ENCODE peak calls at places on chromosome 21, in four cellular contexts. One of them, this sample, is unnamed.

GRCh38 chr21:23152130-23152529 is 2153.9 kb downstream of the NCAM2 start:
- DNase-seq in A549: no peak
- DNase-seq in HepG2: no peak
- DNase-seq in WTC11: no peak
- DNase-seq in this sample: no peak

GRCh38 chr21:33657124-33657842 is 15.0 kb downstream of the ITSN1 start:
- DNase-seq in A549: no peak
- DNase-seq in HepG2: no peak
- DNase-seq in WTC11: no peak
- DNase-seq in this sample: no peak

GRCh38 chr21:21715286-21715969 is 717.2 kb downstream of the NCAM2 start:
- DNase-seq in A549: no peak
- DNase-seq in HepG2: no peak
- DNase-seq in WTC11: no peak
- DNase-seq in this sample: no peak

GRCh38 chr21:44819283-44820243 is 1.7 kb upstream of the SUMO3 start:
- DNase-seq in A549: no peak
- DNase-seq in HepG2: no peak
- DNase-seq in WTC11: no peak
- DNase-seq in this sample: no peak

GRCh38 chr21:8989883-8990325 is 1531.5 kb upstream of the TPTE start:
- DNase-seq in A549: no peak
- DNase-seq in HepG2: peak; percentile 96
- DNase-seq in WTC11: no peak
- DNase-seq in this sample: peak; percentile 37

GRCh38 chr21:45670731-45671130 is 27.2 kb downstream of the PCBP3 start:
- DNase-seq in A549: no peak
- DNase-seq in HepG2: no peak
- DNase-seq in WTC11: no peak
- DNase-seq in this sample: no peak

GRCh38 chr21:44199448-44199847 is 41.3 kb downstream of the ICOSLG start:
- DNase-seq in A549: no peak
- DNase-seq in HepG2: no peak
- DNase-seq in WTC11: peak; percentile 16
- DNase-seq in this sample: peak; percentile 5

GRCh38 chr21:41180752-41181151 is 12.8 kb downstream of the BACE2 start:
- DNase-seq in A549: no peak
- DNase-seq in HepG2: no peak
- DNase-seq in WTC11: no peak
- DNase-seq in this sample: no peak

GRCh38 chr21:41321908-41322495 is 5.4 kb downstream of the FAM3B start:
- DNase-seq in A549: no peak
- DNase-seq in HepG2: no peak
- DNase-seq in WTC11: no peak
- DNase-seq in this sample: no peak

GRCh38 chr21:21712761-21713558 is 714.8 kb downstream of the NCAM2 start:
- DNase-seq in A549: no peak
- DNase-seq in HepG2: no peak
- DNase-seq in WTC11: no peak
- DNase-seq in this sample: no peak

GRCh38 chr21:20875741-20876140 is 122.5 kb upstream of the NCAM2 start:
- DNase-seq in A549: no peak
- DNase-seq in HepG2: no peak
- DNase-seq in WTC11: no peak
- DNase-seq in this sample: no peak

GRCh38 chr21:20902511-20902910 is 95.7 kb upstream of the NCAM2 start:
- DNase-seq in A549: no peak
- DNase-seq in HepG2: no peak
- DNase-seq in WTC11: no peak
- DNase-seq in this sample: no peak

GRCh38 chr21:41506526-41507520 is 1.1 kb downstream of the TMPRSS2 start:
- DNase-seq in A549: no peak
- DNase-seq in HepG2: no peak
- DNase-seq in WTC11: peak; percentile 37
- DNase-seq in this sample: no peak

GRCh38 chr21:45594721-45595489 is 48.6 kb upstream of the PCBP3 start:
- DNase-seq in A549: no peak
- DNase-seq in HepG2: no peak
- DNase-seq in WTC11: no peak
- DNase-seq in this sample: no peak

GRCh38 chr21:33875026-33875695 is 40.4 kb downstream of the ATP5PO start:
- DNase-seq in A549: no peak
- DNase-seq in HepG2: no peak
- DNase-seq in WTC11: no peak
- DNase-seq in this sample: no peak

GRCh38 chr21:44549525-44550211 is 1.6 kb downstream of the KRTAP10-2 start:
- DNase-seq in A549: no peak
- DNase-seq in HepG2: no peak
- DNase-seq in WTC11: peak; percentile 16
- DNase-seq in this sample: peak; percentile 3

GRCh38 chr21:45533731-45534571 is 8.3 kb downstream of the SLC19A1 start:
- DNase-seq in A549: no peak
- DNase-seq in HepG2: no peak
- DNase-seq in WTC11: peak; percentile 8
- DNase-seq in this sample: no peak

GRCh38 chr21:46297311-46298082 is 11.4 kb downstream of the YBEY start:
- DNase-seq in A549: no peak
- DNase-seq in HepG2: no peak
- DNase-seq in WTC11: peak; percentile 52
- DNase-seq in this sample: no peak

DNA sequence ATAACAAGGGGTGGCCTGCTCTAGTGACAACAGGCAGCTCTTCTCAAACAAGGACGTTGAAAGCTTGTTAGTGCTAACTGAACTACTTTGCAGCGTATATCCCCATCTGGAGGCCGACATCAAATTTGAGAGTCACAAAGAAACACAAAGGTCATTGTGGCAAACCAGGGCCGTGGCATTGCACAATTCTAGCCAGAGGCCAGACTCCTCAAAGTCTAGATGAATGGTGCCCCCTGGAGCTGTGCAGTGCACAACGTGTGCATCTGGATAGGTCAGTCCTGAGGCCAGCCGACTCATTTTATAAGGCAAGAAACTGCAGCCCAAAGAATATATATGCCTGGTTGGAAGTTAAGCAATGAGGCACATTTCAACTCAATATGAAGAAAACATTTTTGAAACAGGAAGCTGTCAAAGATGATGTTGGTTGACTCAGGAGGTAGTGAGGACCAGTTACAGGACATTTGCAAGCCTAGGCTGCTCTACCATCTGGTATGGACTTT is 459.3 kb upstream of the RUNX1 start:
- DNase-seq in A549: no peak
- DNase-seq in HepG2: peak; percentile 72
- DNase-seq in WTC11: peak; percentile 39
- DNase-seq in this sample: peak; percentile 44
- TF ChIP-seq NR3C1 in A549: no peak
- TF ChIP-seq NR3C1 in HepG2: no peak
- TF ChIP-seq NR3C1 in WTC11: no peak
- TF ChIP-seq NR3C1 in this sample: no peak

GRCh38 chr21:42670884-42671283 is 17.5 kb downstream of the PDE9A start:
- DNase-seq in A549: no peak
- DNase-seq in HepG2: no peak
- DNase-seq in WTC11: no peak
- DNase-seq in this sample: no peak

GRCh38 chr21:42672699-42673458 is 19.5 kb downstream of the PDE9A start:
- DNase-seq in A549: no peak
- DNase-seq in HepG2: no peak
- DNase-seq in WTC11: no peak
- DNase-seq in this sample: no peak

GRCh38 chr21:42670058-42670830 is 16.8 kb downstream of the PDE9A start:
- DNase-seq in A549: no peak
- DNase-seq in HepG2: no peak
- DNase-seq in WTC11: no peak
- DNase-seq in this sample: no peak

GRCh38 chr21:42673633-42674328 is 20.4 kb downstream of the PDE9A start:
- DNase-seq in A549: no peak
- DNase-seq in HepG2: no peak
- DNase-seq in WTC11: no peak
- DNase-seq in this sample: no peak

GRCh38 chr21:42671778-42672593 is 18.6 kb downstream of the PDE9A start:
- DNase-seq in A549: no peak
- DNase-seq in HepG2: peak; percentile 73
- DNase-seq in WTC11: no peak
- DNase-seq in this sample: no peak
- TF ChIP-seq NR3C1 in A549: no peak
- TF ChIP-seq NR3C1 in HepG2: no peak
- TF ChIP-seq NR3C1 in WTC11: no peak
- TF ChIP-seq NR3C1 in this sample: no peak

GRCh38 chr21:39690454-39690853 is 54.5 kb upstream of the IGSF5 start:
- DNase-seq in A549: no peak
- DNase-seq in HepG2: no peak
- DNase-seq in WTC11: no peak
- DNase-seq in this sample: no peak
- TF ChIP-seq NR3C1 in A549: no peak
- TF ChIP-seq NR3C1 in HepG2: no peak
- TF ChIP-seq NR3C1 in WTC11: no peak
- TF ChIP-seq NR3C1 in this sample: no peak

DNA sequence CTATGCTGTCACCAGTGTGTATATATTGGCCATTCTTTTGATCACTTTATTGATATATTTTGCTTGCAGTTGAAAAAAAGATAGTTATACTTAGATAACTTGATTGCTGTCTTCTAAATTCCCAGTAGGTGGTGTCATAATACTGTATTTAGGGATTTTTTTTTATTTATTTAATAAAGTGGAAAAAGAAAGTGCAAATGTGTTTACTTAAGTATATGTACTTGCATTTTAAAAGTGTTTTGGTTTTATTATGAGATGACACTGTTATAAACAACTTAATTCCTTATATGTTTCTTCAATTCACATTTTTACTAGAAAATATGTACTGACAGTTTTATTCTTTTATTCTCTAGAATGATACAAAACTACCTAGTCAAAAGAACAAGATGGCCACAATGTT is 164.8 kb downstream of the USP25 start:
- DNase-seq in A549: no peak
- DNase-seq in HepG2: no peak
- DNase-seq in WTC11: no peak
- DNase-seq in this sample: no peak
- TF ChIP-seq NR3C1 in A549: no peak
- TF ChIP-seq NR3C1 in HepG2: no peak
- TF ChIP-seq NR3C1 in WTC11: no peak
- TF ChIP-seq NR3C1 in this sample: no peak

GRCh38 chr21:39881661-39882060 is 14.4 kb downstream of the PCP4 start:
- DNase-seq in A549: no peak
- DNase-seq in HepG2: no peak
- DNase-seq in WTC11: no peak
- DNase-seq in this sample: no peak

GRCh38 chr21:39885119-39885848 is 18.0 kb downstream of the PCP4 start:
- DNase-seq in A549: no peak
- DNase-seq in HepG2: no peak
- DNase-seq in WTC11: no peak
- DNase-seq in this sample: no peak

GRCh38 chr21:39882186-39882882 is 15.1 kb downstream of the PCP4 start:
- DNase-seq in A549: no peak
- DNase-seq in HepG2: no peak
- DNase-seq in WTC11: no peak
- DNase-seq in this sample: no peak
- TF ChIP-seq NR3C1 in A549: no peak
- TF ChIP-seq NR3C1 in HepG2: no peak
- TF ChIP-seq NR3C1 in WTC11: no peak
- TF ChIP-seq NR3C1 in this sample: no peak

DNA sequence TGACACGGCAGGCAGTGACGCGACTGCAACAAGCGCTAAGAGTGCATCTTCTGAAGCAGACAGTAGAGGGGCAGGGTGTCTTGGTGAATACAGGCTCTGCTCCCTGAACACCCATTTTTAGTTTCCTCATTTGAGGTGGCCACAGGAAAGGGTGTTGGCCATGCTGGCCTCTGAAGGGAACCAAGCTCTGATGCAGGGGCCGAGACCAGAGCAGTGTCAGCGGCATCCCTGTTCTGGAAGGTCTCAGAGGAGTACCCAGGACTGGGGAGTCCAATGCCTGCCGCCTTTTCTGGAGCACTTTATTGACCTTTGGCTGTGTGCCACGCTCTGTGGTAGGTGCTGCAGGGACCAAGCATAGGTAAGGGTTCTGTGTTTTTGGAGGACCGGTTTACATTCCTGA is 100.4 kb downstream of the KCNJ6 start:
- DNase-seq in A549: no peak
- DNase-seq in HepG2: no peak
- DNase-seq in WTC11: no peak
- DNase-seq in this sample: no peak
- TF ChIP-seq NR3C1 in A549: no peak
- TF ChIP-seq NR3C1 in HepG2: no peak
- TF ChIP-seq NR3C1 in WTC11: no peak
- TF ChIP-seq NR3C1 in this sample: no peak

DNA sequence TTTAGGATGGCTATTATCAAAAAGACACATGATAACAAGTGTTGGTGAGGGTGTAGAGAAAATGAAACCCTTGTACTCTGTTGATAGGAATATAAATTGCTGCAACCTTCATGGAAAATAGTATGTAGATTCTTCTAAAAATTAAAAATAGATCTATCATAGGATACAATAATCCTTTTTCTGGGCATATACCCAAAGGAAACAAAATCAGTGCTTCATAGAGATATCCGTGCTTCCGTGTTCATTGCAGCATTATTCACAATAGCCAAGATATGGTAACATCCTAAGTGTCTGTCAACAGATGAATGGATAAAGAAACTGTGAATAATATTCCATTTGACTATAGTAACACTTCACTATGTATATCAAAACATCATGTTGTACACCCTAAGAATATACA is 106.7 kb downstream of the MIS18A start:
- DNase-seq in A549: no peak
- DNase-seq in HepG2: no peak
- DNase-seq in WTC11: no peak
- DNase-seq in this sample: no peak
- TF ChIP-seq NR3C1 in A549: no peak
- TF ChIP-seq NR3C1 in HepG2: no peak
- TF ChIP-seq NR3C1 in WTC11: no peak
- TF ChIP-seq NR3C1 in this sample: no peak

This sample was measured in K562.